ENCODE peak calls at places on chromosomes 11 and 22, in five cellular contexts. O, K, Q, B and M are unnamed samples.
A peak's percentile ranks its signal among the peaks of the same experiment; 100 is the strongest.

GRCh38 chr11:95584180-95584579 is 205.4 kb downstream of the FAM76B start:
- DNase-seq in O (no peak), K (no peak), Q (no peak), B (no peak), M (no peak)

GRCh38 chr11:44030276-44030932 is 17.4 kb upstream of the ACCSL start:
- DNase-seq in O (peak; percentile 44), K (no peak), Q (no peak), B (no peak), M (no peak)

GRCh38 chr11:119319702-119320592 is 3.0 kb upstream of the MCAM start:
- DNase-seq in O (no peak), K (no peak), Q (no peak), B (no peak), M (no peak)

GRCh38 chr11:3180869-3181268 is 15.8 kb upstream of the OSBPL5 start:
- DNase-seq in O (no peak), K (no peak), Q (no peak), B (no peak), M (no peak)

GRCh38 chr22:48898524-48899377 is 928.9 kb downstream of the BRD1 start:
- DNase-seq in O (no peak), K (no peak), Q (no peak), B (peak; percentile 14), M (no peak)

GRCh38 chr11:23206736-23207336 is 346.6 kb upstream of the CCDC179 start:
- DNase-seq in O (no peak), K (no peak), Q (no peak), B (no peak), M (no peak)

GRCh38 chr11:126862664-126863247 is 137.8 kb downstream of the KIRREL3 start:
- DNase-seq in O (no peak), K (no peak), Q (no peak), B (no peak), M (no peak)

GRCh38 chr11:17468094-17468493 is 8.6 kb downstream of the ABCC8 start:
- DNase-seq in O (no peak), K (no peak), Q (no peak), B (no peak), M (no peak)

GRCh38 chr22:25067851-25068421 is 115.4 kb downstream of the KIAA1671 start:
- DNase-seq in O (no peak), K (no peak), Q (peak; percentile 86), B (no peak), M (no peak)

GRCh38 chr22:23036684-23037428 is 33.5 kb upstream of the GNAZ start:
- DNase-seq in O (no peak), K (peak; percentile 66), Q (peak; percentile 17), B (no peak), M (no peak)

GRCh38 chr11:63612181-63612580 is 2.1 kb downstream of the PLAAT3 start:
- DNase-seq in O (no peak), K (no peak), Q (no peak), B (no peak), M (no peak)

GRCh38 chr22:44180706-44181032 is at the start of gene PARVG:
- DNase-seq in O (no peak), K (no peak), Q (no peak), B (no peak), M (no peak)

GRCh38 chr11:65502852-65503603 is 4.2 kb downstream of the MALAT1 start:
- DNase-seq in O (no peak), K (peak; percentile 31), Q (no peak), B (no peak), M (no peak)

GRCh38 chr11:84290647-84291046 is 1004.5 kb upstream of the CCDC90B start:
- DNase-seq in O (no peak), K (no peak), Q (no peak), B (no peak), M (no peak)

GRCh38 chr11:129234978-129235377 is 42.9 kb upstream of the ARHGAP32 start:
- DNase-seq in O (no peak), K (no peak), Q (no peak), B (no peak), M (no peak)
- TF ChIP-seq CTCF in O (no peak), K (no peak), Q (no peak), B (no peak), M (no peak)

GRCh38 chr11:61380914-61381313 is 11.5 kb upstream of the TMEM216 start:
- DNase-seq in O (no peak), K (no peak), Q (no peak), B (no peak), M (no peak)

GRCh38 chr11:61378713-61379313 is 13.6 kb upstream of the TMEM216 start:
- DNase-seq in O (no peak), K (peak; percentile 59), Q (no peak), B (no peak), M (no peak)

GRCh38 chr11:61372659-61373058 is 10.5 kb downstream of the TMEM138 start:
- DNase-seq in O (no peak), K (no peak), Q (no peak), B (no peak), M (no peak)

GRCh38 chr11:61377461-61378160 is 14.8 kb upstream of the TMEM216 start:
- DNase-seq in O (no peak), K (no peak), Q (no peak), B (no peak), M (no peak)

DNA sequence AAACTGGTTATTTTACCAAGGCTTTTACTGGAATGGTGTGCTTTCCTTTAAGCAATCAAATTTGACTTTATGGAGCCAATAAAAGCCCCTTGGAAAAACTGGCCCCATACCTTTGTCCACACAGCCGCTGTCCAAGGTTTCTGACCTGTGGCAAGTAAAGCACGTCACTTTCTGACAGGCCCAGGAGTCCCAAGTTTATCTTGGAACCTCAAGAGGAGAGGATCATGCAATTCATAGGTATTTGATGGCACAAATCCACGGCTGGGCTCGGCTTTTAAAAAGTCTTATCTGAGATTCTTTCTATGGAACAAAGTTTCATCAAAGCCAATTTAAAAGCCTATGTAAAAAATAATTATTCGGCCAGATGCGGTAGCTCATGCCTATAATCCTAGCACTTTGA is 13.5 kb downstream of the TMEM138 start:
- DNase-seq in O (no peak), K (no peak), Q (no peak), B (no peak), M (no peak)
- TF ChIP-seq CTCF in O (no peak), K (no peak), Q (no peak), B (no peak), M (no peak)

GRCh38 chr22:18035740-18036139 is 11.4 kb upstream of the MICAL3 start:
- DNase-seq in O (peak; percentile 38), K (no peak), Q (peak; percentile 47), B (no peak), M (no peak)

GRCh38 chr22:18032455-18033101 is 8.2 kb upstream of the MICAL3 start:
- DNase-seq in O (no peak), K (peak; percentile 80), Q (no peak), B (no peak), M (no peak)

GRCh38 chr22:18031670-18032454 is 7.5 kb upstream of the MICAL3 start:
- DNase-seq in O (peak; percentile 26), K (peak; percentile 90), Q (no peak), B (no peak), M (no peak)

GRCh38 chr22:18034076-18034475 is 9.7 kb upstream of the MICAL3 start:
- DNase-seq in O (no peak), K (no peak), Q (no peak), B (no peak), M (no peak)

DNA sequence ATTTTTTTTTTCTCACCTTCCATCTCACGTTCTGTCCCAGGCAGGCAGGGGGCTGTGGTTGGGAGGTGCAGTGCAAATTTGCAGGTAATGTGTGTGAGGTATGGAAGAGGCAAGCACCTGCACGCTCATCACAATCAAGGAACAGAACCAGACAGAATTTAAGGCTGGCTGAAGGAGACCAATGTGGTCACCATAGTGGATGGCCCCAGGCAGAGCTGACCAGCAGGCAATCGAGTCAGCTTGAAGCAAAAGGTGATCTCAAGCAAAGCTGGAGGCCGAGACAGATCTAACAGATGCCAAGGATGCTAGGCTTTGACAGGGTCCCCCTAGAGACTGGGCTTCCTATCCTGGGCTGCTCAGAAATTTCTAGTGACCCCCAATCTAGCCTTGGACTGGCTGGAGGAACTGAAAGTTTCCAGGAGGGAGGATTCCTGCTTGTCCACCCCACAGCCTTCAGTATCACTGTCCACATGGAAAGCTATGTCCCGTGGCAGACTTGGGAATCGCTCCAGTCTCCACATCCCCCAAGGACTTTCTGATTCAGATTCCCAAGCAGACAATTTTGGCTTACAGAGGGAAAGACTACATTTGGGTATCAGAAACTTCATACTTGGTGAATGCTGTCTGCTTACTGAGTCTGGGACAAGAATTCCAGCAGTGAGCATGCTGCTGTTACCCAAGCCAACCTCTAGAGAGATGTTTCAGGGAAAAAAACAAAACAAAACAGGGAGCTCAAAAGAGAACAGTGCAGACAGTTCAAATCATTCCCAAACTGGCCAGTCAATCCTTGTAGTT is 9.0 kb upstream of the MICAL3 start:
- DNase-seq in O (no peak), K (no peak), Q (no peak), B (no peak), M (no peak)
- TF ChIP-seq CTCF in O (peak; percentile 37), K (no peak), Q (no peak), B (no peak), M (no peak)

GRCh38 chr11:132555617-132556016 is 976.7 kb downstream of the OPCML start:
- DNase-seq in O (no peak), K (no peak), Q (no peak), B (no peak), M (no peak)

GRCh38 chr11:132556316-132556715 is 976.0 kb downstream of the OPCML start:
- DNase-seq in O (no peak), K (no peak), Q (no peak), B (no peak), M (no peak)

GRCh38 chr11:132563050-132563449 is 969.3 kb downstream of the OPCML start:
- DNase-seq in O (no peak), K (no peak), Q (no peak), B (no peak), M (no peak)

GRCh38 chr11:132561937-132562336 is 970.4 kb downstream of the OPCML start:
- DNase-seq in O (no peak), K (no peak), Q (no peak), B (no peak), M (no peak)

GRCh38 chr11:132559371-132560036 is 972.8 kb downstream of the OPCML start:
- DNase-seq in O (no peak), K (no peak), Q (peak; percentile 12), B (no peak), M (no peak)
- TF ChIP-seq CTCF in O (no peak), K (no peak), Q (no peak), B (no peak), M (no peak)

GRCh38 chr11:123581651-123582399 is 72.6 kb downstream of the SCN3B start:
- DNase-seq in O (no peak), K (no peak), Q (no peak), B (peak; percentile 37), M (no peak)
- TF ChIP-seq CTCF in O (no peak), K (no peak), Q (no peak), B (no peak), M (no peak)

DNA sequence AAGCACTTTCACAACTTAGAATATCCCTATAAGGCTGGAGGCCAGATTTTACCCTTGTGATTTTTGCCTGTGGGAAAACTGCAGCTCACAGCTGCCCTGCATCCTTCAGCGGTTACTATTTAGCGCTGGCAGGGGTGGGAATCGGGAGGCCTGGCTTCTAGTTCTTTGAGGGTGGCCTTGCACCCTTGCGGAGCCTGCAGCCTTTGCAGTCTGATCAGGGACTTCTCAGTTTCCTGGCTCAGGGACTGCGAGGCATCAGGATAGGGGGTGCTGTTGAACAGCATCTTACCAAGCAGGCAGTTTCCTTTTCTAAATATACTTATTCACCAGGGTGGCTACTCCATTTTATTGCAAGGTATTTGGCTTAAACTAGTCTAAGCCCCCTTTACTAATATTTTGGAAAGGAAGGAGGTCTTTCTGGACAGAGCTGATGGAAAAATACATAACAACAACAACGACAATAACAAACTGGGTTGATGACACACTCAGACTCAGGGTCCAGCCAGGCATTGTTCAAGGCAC is 2.9 kb upstream of the APOA1 start:
- DNase-seq in O (no peak), K (no peak), Q (no peak), B (no peak), M (no peak)
- TF ChIP-seq CTCF in O (peak; percentile 21), K (peak; percentile 20), Q (peak; percentile 22), B (no peak), M (no peak)

GRCh38 chr11:70942593-70942992 is 309.8 kb downstream of the SHANK2 start:
- DNase-seq in O (no peak), K (no peak), Q (no peak), B (no peak), M (no peak)
- TF ChIP-seq CTCF in O (peak; percentile 14), K (peak; percentile 26), Q (peak; percentile 50), B (no peak), M (no peak)